ENCODE peak calls at places on chromosomes 1 and 21, in six cellular contexts. H is mammary epithelial cell, G is MM.1S, O is PC-3, L is PC-9, M is GM23248. S is an unnamed sample. For H3K4me1, the result is how much of the 10 kb centered on the place peaks cover.

GRCh38 chr21:38787461-38788274 is 18.1 kb upstream of the ETS2 start:
- DNase-seq in G (no peak), O (peak), H (peak), M (peak), L (peak), S (peak)

GRCh38 chr1:20981903-20982695 is 194.6 kb downstream of the EIF4G3 start:
- DNase-seq in L (no peak), M (peak), G (no peak), H (peak), O (peak), S (peak)

GRCh38 chr1:113943028-113943811 is 14.1 kb downstream of the HIPK1 start:
- DNase-seq in L (no peak), G (no peak), H (no peak), O (no peak), M (peak), S (no peak)

GRCh38 chr1:34709547-34709946 is 45.3 kb upstream of the GJB5 start:
- DNase-seq in M (peak), L (peak), G (no peak), H (no peak), O (peak), S (no peak)

GRCh38 chr1:66919063-66919462 is 5.6 kb downstream of the DNAI4 start:
- DNase-seq in O (no peak), H (no peak), M (no peak), G (no peak), L (no peak), S (no peak)

GRCh38 chr1:172400073-172400737 is 20.3 kb upstream of the C1orf105 start:
- DNase-seq in O (no peak), H (no peak), L (no peak), G (no peak), M (no peak), S (no peak)

GRCh38 chr21:37368536-37369279 is 2.1 kb downstream of the DYRK1A start:
- DNase-seq in H (peak), L (no peak), G (no peak), M (peak), O (peak), S (peak)

GRCh38 chr1:5508669-5509330 is 483.4 kb downstream of the NPHP4 start:
- DNase-seq in M (no peak), O (no peak), G (no peak), H (no peak), L (no peak), S (no peak)

GRCh38 chr1:42925132-42925769 is 33.4 kb downstream of the SLC2A1 start:
- DNase-seq in H (no peak), L (no peak), G (no peak), M (peak), O (no peak), S (no peak)

GRCh38 chr1:27430903-27431653 is 38.7 kb downstream of the GPR3 start:
- DNase-seq in L (no peak), H (no peak), O (peak), M (peak), G (peak), S (peak)

GRCh38 chr1:9452516-9453158 is 86.6 kb upstream of the SLC25A33 start:
- DNase-seq in G (no peak), O (no peak), M (no peak), H (no peak), L (no peak), S (no peak)

GRCh38 chr21:33780631-33781030 is 135.0 kb downstream of the ATP5PO start:
- DNase-seq in O (no peak), H (no peak), M (peak), L (no peak), G (no peak), S (peak)

GRCh38 chr1:84862810-84863251 is 30.2 kb downstream of the LPAR3 start:
- DNase-seq in H (peak), M (no peak), O (no peak), L (no peak), G (peak), S (no peak)

GRCh38 chr1:199422206-199422605 is 605.3 kb upstream of the NR5A2 start:
- DNase-seq in M (peak), L (peak), O (peak), H (peak), G (no peak), S (peak)

GRCh38 chr21:35282944-35283343 is 233.8 kb upstream of the RUNX1 start:
- DNase-seq in O (no peak), G (no peak), M (no peak), L (no peak), H (no peak), S (no peak)

GRCh38 chr21:15080504-15080903 is 15.7 kb upstream of the NRIP1 start:
- DNase-seq in H (no peak), L (no peak), M (no peak), G (no peak), O (no peak), S (no peak)

GRCh38 chr1:171421413-171422020 is 63.8 kb upstream of the PRRC2C start:
- DNase-seq in L (no peak), H (no peak), M (no peak), G (no peak), O (no peak), S (no peak)

GRCh38 chr1:169103443-169103842 is 3.0 kb upstream of the ATP1B1 start:
- DNase-seq in H (no peak), L (no peak), O (no peak), M (no peak), G (no peak), S (no peak)

GRCh38 chr1:91601554-91602322 is 101.1 kb downstream of the CDC7 start:
- DNase-seq in H (no peak), O (no peak), G (no peak), M (no peak), L (no peak), S (no peak)

GRCh38 chr1:211985556-211986264 is 49.6 kb downstream of the INTS7 start:
- DNase-seq in G (peak), L (no peak), O (no peak), M (no peak), H (no peak), S (no peak)

GRCh38 chr1:226884116-226884515 is 13.7 kb downstream of the PSEN2 start:
- DNase-seq in L (no peak), M (no peak), H (no peak), G (no peak), O (peak), S (no peak)

GRCh38 chr1:229514578-229515275 is 6.6 kb upstream of the NUP133 start:
- DNase-seq in O (peak), L (peak), M (peak), G (peak), H (peak), S (peak)

GRCh38 chr1:164558461-164559341 is at the start of gene PBX1:
- DNase-seq in H (peak), M (peak), G (peak), O (peak), L (peak), S (peak)
- H3K27ac ChIP-seq in H (peak), M (peak), G (peak), O (no peak), L (peak), S (peak)

GRCh38 chr1:3573499-3573898 is 37.8 kb downstream of the MEGF6 start:
- DNase-seq in H (no peak), O (no peak), M (no peak), L (no peak), G (no peak), S (no peak)
- H3K4me1 ChIP-seq in H (under half), O (under half), M (under half), L (under half), G (under half), S (under half)

GRCh38 chr1:7705908-7706216 is 65.2 kb upstream of the VAMP3 start:
- DNase-seq in M (no peak), L (no peak), G (no peak), H (peak), O (peak), S (no peak)

GRCh38 chr1:7707527-7707926 is 63.6 kb upstream of the VAMP3 start:
- DNase-seq in M (peak), L (no peak), G (no peak), O (no peak), H (peak), S (no peak)

GRCh38 chr1:7703321-7704213 is 67.5 kb upstream of the VAMP3 start:
- DNase-seq in H (no peak), O (no peak), G (no peak), M (no peak), L (no peak), S (no peak)

GRCh38 chr1:7704214-7705047 is 66.7 kb upstream of the VAMP3 start:
- DNase-seq in H (peak), M (peak), O (peak), L (peak), G (no peak), S (peak)

DNA sequence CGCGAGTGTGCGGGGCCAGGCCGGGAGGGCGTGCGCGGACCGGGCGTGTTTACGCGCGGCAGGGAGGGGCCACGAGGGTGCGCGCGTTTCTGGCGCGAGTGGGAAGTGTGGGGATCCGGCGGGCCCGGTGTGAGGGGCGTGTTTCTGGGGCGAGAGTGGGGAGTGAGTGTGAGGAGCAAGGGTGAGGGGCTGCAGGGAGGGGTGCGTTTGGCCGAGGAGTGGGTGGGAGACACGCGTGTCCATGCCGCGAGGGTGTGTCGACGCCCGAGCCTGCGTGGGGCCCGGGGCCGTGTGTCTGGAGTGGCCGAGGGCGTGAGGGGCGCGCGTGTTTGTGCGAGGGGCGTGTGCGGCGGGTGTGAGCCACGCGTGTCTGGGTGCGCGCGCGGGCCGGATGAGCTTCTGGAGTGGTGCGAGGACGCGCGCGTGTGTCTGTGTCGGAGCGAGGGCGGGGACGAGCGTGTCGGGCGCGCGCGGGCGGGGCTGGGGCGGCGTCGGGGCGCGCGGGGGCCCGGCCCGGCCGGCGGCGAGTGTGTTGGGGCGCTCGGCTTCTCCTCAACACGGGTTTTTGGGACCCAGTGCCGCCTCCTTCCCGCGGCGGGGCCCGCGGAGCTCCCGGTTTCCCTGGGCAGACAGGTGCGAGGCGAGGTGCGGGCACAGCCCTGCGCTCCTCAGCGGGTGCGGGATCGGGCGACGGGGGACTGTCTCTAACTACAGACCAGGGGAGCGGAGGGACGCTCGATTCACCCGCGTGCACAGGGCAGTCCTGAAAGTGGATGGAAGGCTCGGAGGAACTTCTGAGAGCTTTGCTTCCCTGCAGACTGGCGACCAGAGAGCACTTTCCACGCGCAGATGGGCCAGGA is 65.8 kb upstream of the VAMP3 start:
- DNase-seq in G (no peak), L (no peak), H (peak), M (peak), O (no peak), S (no peak)
- TF ChIP-seq EZH2 in G (no peak), L (no peak), H (peak), M (no peak), O (peak), S (peak)

GRCh38 chr1:87928623-87929022 is 599.9 kb downstream of the LMO4 start:
- DNase-seq in O (no peak), G (no peak), M (no peak), H (no peak), L (no peak), S (no peak)
- H3K27ac ChIP-seq in O (no peak), G (no peak), M (no peak), H (no peak), L (no peak), S (no peak)

GRCh38 chr1:197198911-197199310 is 52.4 kb upstream of the ASPM start:
- DNase-seq in L (no peak), G (no peak), O (no peak), M (peak), H (no peak), S (no peak)
- H3K4me1 ChIP-seq in L (under half), G (under half), O (under half), M (under half), H (under half), S (under half)

GRCh38 chr1:155176544-155177071 is 3.0 kb downstream of the TRIM46 start:
- DNase-seq in M (peak), G (peak), H (peak), O (peak), L (peak), S (peak)

GRCh38 chr1:155173478-155174333 is at the start of gene TRIM46:
- DNase-seq in M (peak), O (peak), H (no peak), L (peak), G (no peak), S (peak)

GRCh38 chr1:155174334-155175280 is 958 bp downstream of the TRIM46 start:
- DNase-seq in H (no peak), M (peak), G (no peak), L (no peak), O (peak), S (peak)

GRCh38 chr1:155175927-155176371 is 2.3 kb downstream of the TRIM46 start:
- DNase-seq in L (no peak), M (no peak), O (peak), H (no peak), G (peak), S (no peak)

DNA sequence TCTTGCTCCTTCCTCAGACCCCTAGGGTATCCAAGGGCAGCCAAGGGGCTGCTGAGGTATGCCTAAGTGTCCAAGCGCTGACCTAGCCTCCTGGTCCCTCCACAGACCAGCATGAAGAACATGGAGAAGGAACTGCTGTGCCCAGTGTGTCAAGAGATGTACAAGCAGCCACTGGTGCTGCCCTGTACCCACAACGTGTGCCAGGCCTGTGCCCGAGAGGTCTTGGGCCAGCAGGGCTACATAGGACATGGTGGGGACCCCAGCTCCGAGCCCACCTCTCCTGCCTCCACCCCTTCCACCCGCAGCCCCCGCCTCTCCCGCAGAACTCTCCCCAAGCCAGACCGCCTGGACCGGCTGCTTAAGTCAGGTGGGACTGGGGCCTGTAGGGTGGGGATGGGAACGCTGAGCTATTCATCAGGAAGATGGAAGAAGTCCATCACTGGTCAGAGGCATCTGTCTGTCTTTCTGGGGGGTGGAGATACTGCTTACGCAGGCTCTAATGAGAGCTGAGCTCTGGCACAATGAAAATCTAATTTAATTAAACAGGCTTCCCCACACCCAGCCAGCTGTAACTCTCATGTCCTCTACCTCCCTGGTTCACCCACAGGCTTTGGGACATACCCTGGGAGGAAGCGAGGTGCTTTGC is 1.8 kb downstream of the TRIM46 start:
- DNase-seq in L (no peak), G (no peak), H (no peak), M (no peak), O (no peak), S (no peak)
- TF ChIP-seq EZH2 in L (no peak), G (no peak), H (no peak), M (no peak), O (no peak), S (no peak)

GRCh38 chr1:7471836-7472235 is 299.3 kb upstream of the VAMP3 start:
- DNase-seq in L (no peak), G (no peak), O (no peak), H (no peak), M (peak), S (peak)
- H3K27ac ChIP-seq in L (no peak), G (no peak), O (no peak), H (peak), M (peak), S (peak)

DNA sequence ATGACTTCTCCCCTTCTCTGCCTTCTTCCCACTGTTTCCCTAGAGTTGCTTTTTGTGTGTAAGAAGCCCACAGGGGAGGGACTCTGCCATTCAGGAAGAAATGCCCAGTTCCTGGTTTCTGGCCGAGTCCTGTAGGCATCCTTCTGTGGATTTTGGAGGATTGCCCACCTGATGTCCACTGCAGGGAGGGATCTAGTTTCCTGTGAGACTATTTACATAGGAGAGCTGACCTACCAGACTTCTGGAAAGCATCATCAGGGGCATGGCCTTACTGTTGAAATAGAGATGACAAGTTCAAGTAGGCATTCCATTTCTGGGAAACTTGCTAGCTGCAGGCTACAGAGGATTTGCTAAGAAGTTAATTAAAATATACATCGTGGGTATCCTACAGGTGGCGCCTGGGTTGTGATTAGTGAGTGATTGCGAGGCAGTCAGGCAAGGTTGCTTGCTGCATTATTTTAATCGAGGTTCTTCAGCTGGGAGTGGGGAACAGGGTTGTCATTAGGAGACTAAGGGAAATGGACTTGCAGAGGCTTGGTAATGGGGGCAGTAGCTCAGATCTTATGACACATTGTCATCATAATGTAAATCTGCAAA is 148.7 kb downstream of the HHAT start:
- DNase-seq in M (no peak), O (peak), H (no peak), L (peak), G (no peak), S (peak)
- H3K4me1 ChIP-seq in M (under half), O (under half), H (under half), L (under half), G (under half), S (under half)

GRCh38 chr1:18646091-18646775 is 15.6 kb downstream of the PAX7 start:
- DNase-seq in H (no peak), O (no peak), M (no peak), G (no peak), L (no peak), S (no peak)
- TF ChIP-seq EZH2 in H (peak), O (peak), M (peak), G (peak), L (no peak), S (no peak)

DNA sequence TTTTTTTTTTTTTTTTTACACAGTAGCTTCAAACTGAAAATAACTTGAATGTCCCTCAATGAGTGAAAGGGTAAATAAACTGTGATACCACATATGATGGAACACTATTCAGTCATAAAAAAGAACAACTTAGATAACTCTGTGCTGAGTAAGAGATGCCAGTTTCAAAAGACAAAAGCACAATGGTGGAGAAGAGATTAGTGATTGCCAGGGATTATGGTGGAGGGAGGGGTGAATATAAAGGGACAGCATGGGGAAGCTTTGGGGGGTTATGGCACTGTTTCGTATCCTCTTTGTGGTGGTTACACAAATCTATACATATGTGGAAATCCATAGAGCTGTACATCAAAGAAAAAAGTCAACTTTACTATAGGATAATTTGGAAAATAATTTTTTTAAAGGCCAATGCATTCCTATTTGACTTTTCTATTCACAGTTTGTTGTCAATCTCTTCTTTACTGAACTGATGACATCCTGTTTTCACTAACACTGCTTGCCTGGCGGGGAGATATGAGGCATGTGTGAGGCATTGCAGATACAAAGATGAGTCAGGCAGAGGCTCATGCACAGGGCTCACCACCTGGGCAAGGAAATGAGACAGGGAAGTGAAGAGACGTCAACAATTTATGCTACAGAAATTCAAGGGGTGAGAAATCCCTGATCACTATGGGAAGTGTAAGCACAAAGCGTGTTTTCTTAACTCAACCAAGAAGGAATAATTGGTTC is 302.7 kb downstream of the DUSP10 start:
- DNase-seq in G (no peak), L (peak), H (peak), O (peak), M (peak), S (peak)
- H3K27ac ChIP-seq in G (no peak), L (peak), H (peak), O (peak), M (peak), S (no peak)